ENCODE peak calls at places on chromosomes 1 and 21, in six cellular contexts. One of them, this sample, is unnamed.

GRCh38 chr1:180675586-180675985 is 43.8 kb downstream of the XPR1 start:
- DNase-seq in H1: no peak
- DNase-seq in HepG2: peak
- DNase-seq in K562: no peak
- DNase-seq in GM12891: no peak
- DNase-seq in GM12878: no peak
- DNase-seq in this sample: no peak

GRCh38 chr1:223716302-223716862 is 4.0 kb downstream of the CAPN2 start:
- DNase-seq in K562: no peak
- DNase-seq in GM12878: peak
- DNase-seq in H1: no peak
- DNase-seq in GM12891: peak
- DNase-seq in HepG2: no peak
- DNase-seq in this sample: no peak

GRCh38 chr1:91877574-91878208 is 8.3 kb downstream of the TGFBR3 start:
- DNase-seq in GM12878: no peak
- DNase-seq in H1: no peak
- DNase-seq in GM12891: no peak
- DNase-seq in HepG2: no peak
- DNase-seq in K562: no peak
- DNase-seq in this sample: no peak

GRCh38 chr1:115188680-115189395 is 99.5 kb upstream of the TSPAN2 start:
- DNase-seq in H1: no peak
- DNase-seq in GM12878: no peak
- DNase-seq in K562: no peak
- DNase-seq in HepG2: no peak
- DNase-seq in GM12891: no peak
- DNase-seq in this sample: no peak

GRCh38 chr1:44988531-44989156 is 2.2 kb upstream of the EIF2B3 start:
- DNase-seq in H1: no peak
- DNase-seq in HepG2: no peak
- DNase-seq in GM12891: no peak
- DNase-seq in GM12878: no peak
- DNase-seq in K562: no peak
- DNase-seq in this sample: no peak

GRCh38 chr1:102630041-102630440 is 478.3 kb downstream of the COL11A1 start:
- DNase-seq in GM12891: no peak
- DNase-seq in K562: no peak
- DNase-seq in HepG2: no peak
- DNase-seq in H1: no peak
- DNase-seq in GM12878: no peak
- DNase-seq in this sample: no peak

GRCh38 chr1:179586107-179586823 is 5.4 kb upstream of the TDRD5 start:
- DNase-seq in GM12878: no peak
- DNase-seq in K562: peak
- DNase-seq in GM12891: no peak
- DNase-seq in H1: peak
- DNase-seq in HepG2: no peak
- DNase-seq in this sample: no peak

GRCh38 chr1:29196863-29197589 is 15.3 kb upstream of the SRSF4 start:
- DNase-seq in H1: no peak
- DNase-seq in K562: no peak
- DNase-seq in GM12891: no peak
- DNase-seq in GM12878: no peak
- DNase-seq in HepG2: no peak
- DNase-seq in this sample: no peak

GRCh38 chr1:43834280-43835140 is 99.1 kb upstream of the ARTN start:
- DNase-seq in HepG2: no peak
- DNase-seq in GM12878: no peak
- DNase-seq in GM12891: no peak
- DNase-seq in K562: peak
- DNase-seq in H1: no peak
- DNase-seq in this sample: no peak

GRCh38 chr1:17618558-17619247 is 79.2 kb downstream of the ARHGEF10L start:
- DNase-seq in GM12891: no peak
- DNase-seq in HepG2: no peak
- DNase-seq in H1: no peak
- DNase-seq in GM12878: no peak
- DNase-seq in K562: no peak
- DNase-seq in this sample: no peak

GRCh38 chr1:19251305-19252196 is at the start of the genes EMC1 and MRTO4:
- DNase-seq in GM12891: peak
- DNase-seq in GM12878: peak
- DNase-seq in K562: peak
- DNase-seq in H1: peak
- DNase-seq in HepG2: peak
- DNase-seq in this sample: peak
- TF ChIP-seq POLR2A in GM12891: peak
- TF ChIP-seq POLR2A in GM12878: peak
- TF ChIP-seq POLR2A in K562: peak
- TF ChIP-seq POLR2A in H1: peak
- TF ChIP-seq POLR2A in HepG2: peak
- TF ChIP-seq POLR2A in this sample: peak

GRCh38 chr1:234750922-234751595 is 141.1 kb upstream of the IRF2BP2 start:
- DNase-seq in HepG2: peak
- DNase-seq in GM12891: no peak
- DNase-seq in GM12878: no peak
- DNase-seq in K562: peak
- DNase-seq in H1: no peak
- DNase-seq in this sample: no peak
- TF ChIP-seq TAF1 in HepG2: peak
- TF ChIP-seq TAF1 in GM12891: no peak
- TF ChIP-seq TAF1 in GM12878: no peak
- TF ChIP-seq TAF1 in K562: no peak
- TF ChIP-seq TAF1 in H1: no peak
- TF ChIP-seq TAF1 in this sample: no peak

GRCh38 chr1:46616277-46617107 is at the start of gene MOB3C:
- DNase-seq in GM12878: peak
- DNase-seq in H1: peak
- DNase-seq in GM12891: peak
- DNase-seq in HepG2: no peak
- DNase-seq in K562: peak
- DNase-seq in this sample: peak
- TF ChIP-seq POLR2A in GM12878: peak
- TF ChIP-seq POLR2A in H1: no peak
- TF ChIP-seq POLR2A in GM12891: peak
- TF ChIP-seq POLR2A in HepG2: peak
- TF ChIP-seq POLR2A in K562: peak
- TF ChIP-seq POLR2A in this sample: peak

GRCh38 chr21:30345014-30345413 is 3.4 kb downstream of the KRTAP23-1 start:
- DNase-seq in HepG2: no peak
- DNase-seq in K562: no peak
- DNase-seq in H1: no peak
- DNase-seq in GM12878: no peak
- DNase-seq in GM12891: no peak
- DNase-seq in this sample: no peak

GRCh38 chr21:30348506-30348905 is at the start of gene KRTAP23-1:
- DNase-seq in K562: no peak
- DNase-seq in GM12878: no peak
- DNase-seq in HepG2: no peak
- DNase-seq in H1: no peak
- DNase-seq in GM12891: no peak
- DNase-seq in this sample: no peak

GRCh38 chr21:30351534-30351933 is 3.1 kb upstream of the KRTAP23-1 start:
- DNase-seq in K562: no peak
- DNase-seq in HepG2: no peak
- DNase-seq in GM12891: no peak
- DNase-seq in GM12878: no peak
- DNase-seq in H1: no peak
- DNase-seq in this sample: no peak

GRCh38 chr21:30354308-30355005 is 6.1 kb upstream of the KRTAP23-1 start:
- DNase-seq in HepG2: no peak
- DNase-seq in GM12891: no peak
- DNase-seq in K562: no peak
- DNase-seq in GM12878: no peak
- DNase-seq in H1: no peak
- DNase-seq in this sample: no peak

DNA sequence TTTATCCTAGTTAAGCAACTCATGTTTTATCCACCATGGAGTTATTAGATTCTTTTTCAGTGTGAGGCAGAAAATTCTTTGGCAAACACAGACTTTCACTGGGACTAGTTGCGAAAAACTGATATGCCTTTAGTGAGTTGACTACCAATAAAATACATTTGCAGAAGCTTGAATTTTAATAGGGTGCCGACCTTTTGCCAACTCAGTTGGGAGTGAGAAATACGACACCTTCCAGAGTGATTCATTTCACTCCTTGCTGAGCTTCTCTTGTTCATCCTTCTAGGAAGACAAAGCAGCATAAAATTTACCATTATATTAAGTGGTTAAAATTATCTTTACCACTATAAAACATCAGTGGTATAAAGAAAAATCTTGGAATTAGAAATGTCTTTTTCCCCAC is 1.2 kb upstream of the KRTAP23-1 start:
- DNase-seq in HepG2: no peak
- DNase-seq in GM12878: no peak
- DNase-seq in GM12891: no peak
- DNase-seq in H1: no peak
- DNase-seq in K562: no peak
- DNase-seq in this sample: no peak
- TF ChIP-seq TAF1 in HepG2: no peak
- TF ChIP-seq TAF1 in GM12878: no peak
- TF ChIP-seq TAF1 in GM12891: no peak
- TF ChIP-seq TAF1 in H1: no peak
- TF ChIP-seq TAF1 in K562: no peak
- TF ChIP-seq TAF1 in this sample: no peak

GRCh38 chr1:40861227-40862003 is 748 bp downstream of the CITED4 start:
- DNase-seq in H1: peak
- DNase-seq in GM12878: no peak
- DNase-seq in HepG2: no peak
- DNase-seq in K562: no peak
- DNase-seq in GM12891: no peak
- DNase-seq in this sample: no peak

GRCh38 chr1:40857737-40858136 is 4.4 kb downstream of the CITED4 start:
- DNase-seq in H1: no peak
- DNase-seq in HepG2: no peak
- DNase-seq in GM12878: no peak
- DNase-seq in GM12891: no peak
- DNase-seq in K562: no peak
- DNase-seq in this sample: no peak

GRCh38 chr1:40862008-40862863 is at the start of gene CITED4:
- DNase-seq in K562: peak
- DNase-seq in GM12891: peak
- DNase-seq in H1: peak
- DNase-seq in HepG2: peak
- DNase-seq in GM12878: peak
- DNase-seq in this sample: peak

GRCh38 chr1:40859017-40859416 is 3.1 kb downstream of the CITED4 start:
- DNase-seq in HepG2: no peak
- DNase-seq in GM12878: no peak
- DNase-seq in GM12891: no peak
- DNase-seq in H1: no peak
- DNase-seq in K562: no peak
- DNase-seq in this sample: no peak

GRCh38 chr1:40860706-40861226 is 1.4 kb downstream of the CITED4 start:
- DNase-seq in GM12878: no peak
- DNase-seq in GM12891: no peak
- DNase-seq in H1: no peak
- DNase-seq in HepG2: no peak
- DNase-seq in K562: no peak
- DNase-seq in this sample: no peak
- TF ChIP-seq POLR2A in GM12878: no peak
- TF ChIP-seq POLR2A in GM12891: no peak
- TF ChIP-seq POLR2A in H1: no peak
- TF ChIP-seq POLR2A in HepG2: peak
- TF ChIP-seq POLR2A in K562: no peak
- TF ChIP-seq POLR2A in this sample: no peak

DNA sequence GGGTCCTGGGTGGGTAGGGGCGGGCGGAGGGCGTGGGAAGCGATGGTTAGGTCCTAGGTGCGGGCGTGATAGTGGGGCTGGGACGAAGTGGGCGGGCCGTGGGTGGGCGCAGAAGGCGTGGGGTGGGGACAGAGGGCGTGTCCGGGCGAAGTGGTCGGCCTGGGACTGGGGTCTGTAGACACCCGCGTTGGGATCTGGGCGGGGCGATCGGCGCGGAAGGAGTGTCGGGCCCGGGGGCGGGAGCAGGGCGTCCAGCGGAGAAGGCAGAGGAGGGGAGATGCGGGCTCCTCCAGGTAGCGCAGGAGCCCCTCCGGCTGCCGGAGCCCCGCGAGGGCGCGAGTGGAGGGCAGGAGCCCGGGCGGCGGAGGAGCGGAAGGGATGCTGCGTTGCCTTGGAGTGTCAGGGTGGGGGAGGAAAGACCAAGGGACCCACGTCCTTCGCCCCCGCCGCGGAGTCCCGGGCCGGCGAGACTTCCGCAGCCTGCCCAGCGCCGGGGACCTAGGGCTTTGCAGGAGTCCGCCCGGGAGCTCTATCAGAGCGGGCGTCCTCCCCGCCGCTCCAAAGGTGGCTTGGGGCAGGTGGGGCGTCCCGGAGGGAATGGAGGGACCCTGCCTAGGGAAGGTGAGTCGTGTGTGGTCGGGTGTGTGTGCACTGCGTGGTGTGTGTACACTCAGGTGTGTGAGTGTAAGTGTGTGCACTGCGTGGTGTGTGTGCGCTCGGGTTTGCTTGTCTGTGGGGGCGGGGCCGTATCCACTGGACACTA is 27.0 kb upstream of the PRSS38 start:
- DNase-seq in GM12891: peak
- DNase-seq in GM12878: no peak
- DNase-seq in H1: peak
- DNase-seq in K562: no peak
- DNase-seq in HepG2: peak
- DNase-seq in this sample: peak
- TF ChIP-seq TAF1 in GM12891: no peak
- TF ChIP-seq TAF1 in GM12878: no peak
- TF ChIP-seq TAF1 in H1: no peak
- TF ChIP-seq TAF1 in K562: no peak
- TF ChIP-seq TAF1 in HepG2: no peak
- TF ChIP-seq TAF1 in this sample: no peak

DNA sequence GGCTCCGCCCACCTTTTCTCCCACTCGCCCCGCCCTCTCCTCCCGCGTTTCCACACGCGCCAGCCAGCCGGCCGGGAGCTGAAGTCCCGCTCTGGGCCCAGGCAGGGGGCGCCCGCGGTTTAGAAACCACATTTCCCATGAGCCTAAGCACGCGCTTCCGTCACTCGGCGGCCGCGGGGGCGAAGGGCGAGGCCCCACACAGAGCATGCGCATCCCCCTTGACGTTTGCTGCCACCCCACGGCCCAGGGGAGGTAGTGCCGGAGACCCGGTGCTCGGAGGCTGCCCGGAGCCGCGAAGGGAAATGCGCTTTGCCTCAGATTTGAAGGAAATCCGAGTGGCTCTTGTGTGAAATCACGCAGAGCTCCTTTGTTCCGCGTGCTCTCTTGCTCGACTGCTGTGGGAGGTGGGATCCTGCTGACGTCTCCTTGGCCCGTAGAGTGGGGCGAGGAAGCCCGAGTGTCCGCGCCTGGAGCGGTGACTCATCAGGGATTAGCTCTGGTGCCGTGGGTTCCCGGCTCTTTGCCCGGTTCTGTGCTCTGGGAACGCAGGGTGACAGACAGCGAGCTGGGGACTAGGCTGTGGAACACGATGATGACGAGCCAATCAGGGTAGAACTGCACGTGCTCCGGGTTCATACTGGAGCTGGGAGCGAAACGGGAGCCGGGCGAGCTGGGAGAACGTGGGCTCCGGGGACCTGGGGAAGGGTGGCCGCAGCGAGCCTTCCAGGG is 406 bp upstream of the B3GALNT2 start:
- DNase-seq in GM12878: peak
- DNase-seq in H1: peak
- DNase-seq in K562: peak
- DNase-seq in GM12891: peak
- DNase-seq in HepG2: peak
- DNase-seq in this sample: peak
- TF ChIP-seq POLR2A in GM12878: peak
- TF ChIP-seq POLR2A in H1: peak
- TF ChIP-seq POLR2A in K562: peak
- TF ChIP-seq POLR2A in GM12891: no peak
- TF ChIP-seq POLR2A in HepG2: peak
- TF ChIP-seq POLR2A in this sample: peak

GRCh38 chr1:52707927-52708655 is 9.9 kb upstream of the COA7 start:
- DNase-seq in HepG2: peak
- DNase-seq in GM12891: no peak
- DNase-seq in K562: no peak
- DNase-seq in GM12878: no peak
- DNase-seq in H1: no peak
- DNase-seq in this sample: no peak
- TF ChIP-seq TAF1 in HepG2: no peak
- TF ChIP-seq TAF1 in GM12891: no peak
- TF ChIP-seq TAF1 in K562: no peak
- TF ChIP-seq TAF1 in GM12878: no peak
- TF ChIP-seq TAF1 in H1: no peak
- TF ChIP-seq TAF1 in this sample: no peak

This sample was measured in GM12892.